ENCODE peak calls at places on chromosomes 13 and 19, in eight cellular contexts. L, H, Q, W, Z, U, P and B are unnamed samples.
A peak's percentile ranks its signal among the peaks of the same experiment; 100 is the strongest.

GRCh38 chr19:39031368-39032163 is 783 bp downstream of the FBXO27 start:
- DNase-seq in L (peak; percentile 87), H (peak; percentile 65), Q (peak; percentile 40), W (peak; percentile 62), Z (peak; percentile 86), U (peak; percentile 83), P (no peak), B (peak; percentile 82)

GRCh38 chr19:27846944-27847343 is 1366.0 kb downstream of the UQCRFS1 start:
- DNase-seq in L (no peak), H (no peak), Q (no peak), W (no peak), Z (no peak), U (no peak), P (no peak), B (no peak)

GRCh38 chr13:40344270-40345148 is 321.9 kb downstream of the FOXO1 start:
- DNase-seq in L (no peak), H (peak; percentile 85), Q (no peak), W (peak; percentile 91), Z (no peak), U (no peak), P (no peak), B (no peak)

GRCh38 chr19:46823049-46823448 is 27.6 kb downstream of the AP2S1 start:
- DNase-seq in L (no peak), H (no peak), Q (no peak), W (no peak), Z (no peak), U (no peak), P (no peak), B (peak; percentile 84)

GRCh38 chr13:33169273-33169980 is 116.1 kb downstream of the STARD13 start:
- DNase-seq in L (no peak), H (peak; percentile 80), Q (peak; percentile 85), W (peak; percentile 73), Z (no peak), U (no peak), P (peak; percentile 93), B (no peak)

GRCh38 chr13:79833972-79834371 is 353.0 kb downstream of the NDFIP2 start:
- DNase-seq in L (no peak), H (no peak), Q (no peak), W (no peak), Z (no peak), U (no peak), P (no peak), B (no peak)

GRCh38 chr19:35490364-35490763 is at the start of gene KRTDAP:
- DNase-seq in L (no peak), H (no peak), Q (no peak), W (no peak), Z (no peak), U (no peak), P (no peak), B (no peak)

GRCh38 chr19:3656073-3656746 is 29.6 kb upstream of the CACTIN start:
- DNase-seq in L (no peak), H (peak; percentile 14), Q (no peak), W (no peak), Z (no peak), U (no peak), P (peak; percentile 13), B (no peak)

GRCh38 chr19:45716314-45717130 is 14.2 kb downstream of the FBXO46 start:
- DNase-seq in L (no peak), H (peak; percentile 46), Q (no peak), W (peak; percentile 41), Z (no peak), U (peak; percentile 22), P (no peak), B (no peak)

GRCh38 chr19:492091-492531 is 4.2 kb upstream of the MADCAM1 start:
- DNase-seq in L (no peak), H (no peak), Q (no peak), W (no peak), Z (peak; percentile 67), U (no peak), P (no peak), B (no peak)

GRCh38 chr13:99974296-99974938 is 2.9 kb upstream of the ZIC5 start:
- DNase-seq in L (no peak), H (no peak), Q (no peak), W (no peak), Z (no peak), U (no peak), P (no peak), B (no peak)

GRCh38 chr19:1825909-1826556 is 14.0 kb upstream of the ATP8B3 start:
- DNase-seq in L (peak; percentile 66), H (peak; percentile 79), Q (peak; percentile 44), W (peak; percentile 74), Z (peak; percentile 87), U (peak; percentile 82), P (peak; percentile 56), B (peak; percentile 100)

GRCh38 chr19:9431475-9431874 is 3.9 kb downstream of the ZNF266 start:
- DNase-seq in L (peak; percentile 35), H (peak; percentile 49), Q (peak; percentile 50), W (peak; percentile 30), Z (no peak), U (no peak), P (peak; percentile 29), B (peak; percentile 44)

GRCh38 chr13:33377825-33378224 is 92.3 kb upstream of the STARD13 start:
- DNase-seq in L (no peak), H (no peak), Q (no peak), W (no peak), Z (no peak), U (no peak), P (no peak), B (no peak)

GRCh38 chr19:23971598-23971997 is 56.9 kb downstream of the ZNF726 start:
- DNase-seq in L (no peak), H (no peak), Q (no peak), W (no peak), Z (no peak), U (no peak), P (no peak), B (no peak)

GRCh38 chr13:99265823-99266426 is 7.7 kb upstream of the GPR18 start:
- DNase-seq in L (no peak), H (peak; percentile 68), Q (peak; percentile 28), W (peak; percentile 68), Z (no peak), U (no peak), P (peak; percentile 63), B (no peak)

GRCh38 chr19:39182174-39182505 is 14.6 kb upstream of the NCCRP1 start:
- DNase-seq in L (no peak), H (no peak), Q (no peak), W (no peak), Z (no peak), U (no peak), P (no peak), B (no peak)

GRCh38 chr19:39874404-39874803 is 28.2 kb upstream of the FBL start:
- DNase-seq in L (no peak), H (no peak), Q (no peak), W (no peak), Z (peak; percentile 8), U (no peak), P (no peak), B (no peak)

GRCh38 chr19:13959962-13960862 is 7.9 kb downstream of the DCAF15 start:
- DNase-seq in L (no peak), H (no peak), Q (no peak), W (no peak), Z (no peak), U (no peak), P (no peak), B (no peak)
- TF ChIP-seq CTCF in L (no peak), H (peak; percentile 28), Q (peak; percentile 63), W (peak; percentile 23), Z (peak; percentile 20), U (no peak), P (peak; percentile 29), B (no peak)

GRCh38 chr19:17834350-17835181 is 13.2 kb downstream of the JAK3 start:
- DNase-seq in L (no peak), H (no peak), Q (no peak), W (no peak), Z (no peak), U (no peak), P (no peak), B (no peak)
- TF ChIP-seq CTCF in L (no peak), H (no peak), Q (peak; percentile 43), W (no peak), Z (no peak), U (no peak), P (peak; percentile 11), B (no peak)

GRCh38 chr13:73421310-73421912 is 362.6 kb downstream of the KLF5 start:
- DNase-seq in L (no peak), H (no peak), Q (no peak), W (peak; percentile 2), Z (no peak), U (no peak), P (peak; percentile 68), B (no peak)
- TF ChIP-seq CTCF in L (no peak), H (no peak), Q (no peak), W (no peak), Z (no peak), U (no peak), P (no peak), B (no peak)

DNA sequence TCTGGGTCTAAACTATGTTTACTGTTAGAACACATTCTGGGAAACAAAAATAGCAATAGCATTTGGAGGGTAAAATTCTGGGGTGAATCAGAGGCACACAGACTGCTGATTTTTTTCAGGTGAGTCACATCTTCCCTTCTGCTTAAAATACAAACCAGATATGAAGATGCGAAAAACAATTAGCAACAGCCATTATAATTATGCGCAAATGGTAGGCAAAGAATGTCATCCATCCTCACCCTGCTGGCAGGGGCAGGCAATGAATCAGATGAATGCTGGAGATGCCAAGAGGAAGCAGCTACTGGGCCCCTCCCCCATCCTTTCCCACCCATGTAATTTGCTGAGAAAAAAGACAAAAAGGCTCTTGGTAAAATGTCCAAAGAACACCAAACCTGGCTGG is 282.9 kb downstream of the KLF5 start:
- DNase-seq in L (no peak), H (peak; percentile 25), Q (peak; percentile 11), W (peak; percentile 34), Z (no peak), U (no peak), P (peak; percentile 44), B (no peak)
- TF ChIP-seq CTCF in L (no peak), H (no peak), Q (peak; percentile 14), W (peak; percentile 7), Z (no peak), U (no peak), P (no peak), B (no peak)

GRCh38 chr13:68359105-68359504 is 1129.0 kb upstream of the PCDH9 start:
- DNase-seq in L (no peak), H (no peak), Q (no peak), W (no peak), Z (no peak), U (no peak), P (no peak), B (no peak)

DNA sequence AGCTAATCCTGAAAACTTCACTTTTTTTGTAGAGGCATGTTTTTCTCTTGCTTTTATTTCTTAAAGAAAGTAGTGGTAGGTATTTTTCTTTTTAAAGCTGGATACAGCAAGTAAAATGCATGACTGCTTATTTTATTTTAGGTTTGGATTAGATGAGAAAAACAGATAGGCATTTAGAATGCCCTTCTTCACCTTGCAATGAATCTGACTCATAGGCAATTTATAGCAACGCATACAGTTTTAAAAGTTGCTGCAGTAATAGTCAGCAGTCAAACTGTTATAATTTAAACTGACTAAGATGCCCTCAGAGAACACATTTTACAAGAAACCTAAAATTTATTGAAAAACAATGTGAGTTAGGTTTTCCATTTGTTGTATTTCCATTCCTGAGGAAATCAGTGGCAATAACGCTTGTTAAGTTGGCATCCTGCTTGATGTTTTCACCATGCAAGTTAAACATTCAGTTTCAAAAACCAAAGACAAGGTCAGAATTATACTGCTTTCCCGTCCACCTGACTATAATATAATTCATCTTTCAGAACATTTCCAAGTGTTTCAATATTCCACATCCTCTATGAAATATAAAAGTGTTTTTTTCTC is 1128.2 kb upstream of the PCDH9 start:
- DNase-seq in L (no peak), H (no peak), Q (no peak), W (no peak), Z (no peak), U (no peak), P (no peak), B (no peak)
- TF ChIP-seq CTCF in L (no peak), H (no peak), Q (no peak), W (no peak), Z (no peak), U (no peak), P (no peak), B (no peak)